ENCODE peak calls at places on chromosomes 16 and 17, in six cellular contexts. N, S, F, T, M and I are unnamed samples.

GRCh38 chr17:1060991-1061390 is 64.1 kb downstream of the TIMM22 start:
- DNase-seq in T (no peak), N (peak), M (no peak), S (peak), F (no peak), I (peak)

GRCh38 chr17:50715471-50715870 is 3.9 kb upstream of the LUC7L3 start:
- DNase-seq in S (no peak), F (no peak), T (no peak), M (no peak), N (no peak), I (no peak)

GRCh38 chr17:75679706-75680201 is 12.6 kb downstream of the SAP30BP start:
- DNase-seq in S (no peak), M (no peak), F (no peak), T (no peak), N (peak), I (peak)

GRCh38 chr17:44539664-44540063 is 17.6 kb upstream of the FZD2 start:
- DNase-seq in T (no peak), M (no peak), S (no peak), N (no peak), F (no peak), I (no peak)

GRCh38 chr16:57485916-57486857 is at the start of gene DOK4:
- DNase-seq in F (peak), S (peak), T (no peak), N (peak), M (no peak), I (peak)

GRCh38 chr16:57004387-57005250 is 15.3 kb downstream of the NLRC5 start:
- DNase-seq in M (no peak), T (peak), F (no peak), N (no peak), S (no peak), I (no peak)

GRCh38 chr17:46776298-46777005 is 42.0 kb downstream of the WNT3 start:
- DNase-seq in F (no peak), N (no peak), T (no peak), M (no peak), S (no peak), I (no peak)

GRCh38 chr16:75322706-75323105 is 71.3 kb upstream of the BCAR1 start:
- DNase-seq in S (no peak), F (no peak), T (no peak), N (no peak), M (no peak), I (peak)

GRCh38 chr17:61251939-61252865 is 147.4 kb upstream of the TBX2 start:
- DNase-seq in M (no peak), F (no peak), T (no peak), N (peak), S (peak), I (peak)

GRCh38 chr17:42554250-42555121 is 1.8 kb downstream of the HSD17B1 start:
- DNase-seq in T (peak), M (no peak), F (peak), S (peak), N (peak), I (peak)

GRCh38 chr16:66004706-66005105 is 361.8 kb upstream of the CDH5 start:
- DNase-seq in F (no peak), N (no peak), T (no peak), M (no peak), S (no peak), I (no peak)

GRCh38 chr16:83344014-83344413 is 463.8 kb upstream of the HSBP1 start:
- DNase-seq in T (no peak), F (no peak), S (no peak), N (peak), M (no peak), I (peak)

GRCh38 chr17:75097865-75098264 is 10.1 kb downstream of the SLC16A5 start:
- DNase-seq in N (no peak), F (no peak), M (no peak), S (no peak), T (no peak), I (no peak)

GRCh38 chr16:66902648-66903543 is 15.8 kb downstream of the CDH16 start:
- DNase-seq in S (no peak), F (no peak), N (no peak), T (no peak), M (no peak), I (no peak)

GRCh38 chr17:50064253-50064991 is 8.5 kb downstream of the ITGA3 start:
- DNase-seq in S (peak), T (no peak), F (peak), M (no peak), N (peak), I (peak)

GRCh38 chr17:45722161-45722560 is 62.0 kb upstream of the CRHR1 start:
- DNase-seq in S (peak), N (peak), M (no peak), F (peak), T (peak), I (no peak)

GRCh38 chr17:49494399-49494798 is 694 bp upstream of the NGFR start:
- DNase-seq in T (no peak), N (no peak), S (no peak), M (no peak), F (no peak), I (no peak)

GRCh38 chr17:63646492-63646815 is 24.2 kb downstream of the MAP3K3 start:
- DNase-seq in F (no peak), T (no peak), S (peak), N (no peak), M (peak), I (no peak)

GRCh38 chr17:9828296-9829059 is 2.8 kb downstream of the GLP2R start:
- DNase-seq in T (no peak), F (no peak), S (no peak), M (no peak), N (no peak), I (no peak)

GRCh38 chr17:62713096-62713870 is 85.8 kb downstream of the MRC2 start:
- DNase-seq in N (no peak), T (no peak), F (no peak), S (no peak), M (no peak), I (no peak)

DNA sequence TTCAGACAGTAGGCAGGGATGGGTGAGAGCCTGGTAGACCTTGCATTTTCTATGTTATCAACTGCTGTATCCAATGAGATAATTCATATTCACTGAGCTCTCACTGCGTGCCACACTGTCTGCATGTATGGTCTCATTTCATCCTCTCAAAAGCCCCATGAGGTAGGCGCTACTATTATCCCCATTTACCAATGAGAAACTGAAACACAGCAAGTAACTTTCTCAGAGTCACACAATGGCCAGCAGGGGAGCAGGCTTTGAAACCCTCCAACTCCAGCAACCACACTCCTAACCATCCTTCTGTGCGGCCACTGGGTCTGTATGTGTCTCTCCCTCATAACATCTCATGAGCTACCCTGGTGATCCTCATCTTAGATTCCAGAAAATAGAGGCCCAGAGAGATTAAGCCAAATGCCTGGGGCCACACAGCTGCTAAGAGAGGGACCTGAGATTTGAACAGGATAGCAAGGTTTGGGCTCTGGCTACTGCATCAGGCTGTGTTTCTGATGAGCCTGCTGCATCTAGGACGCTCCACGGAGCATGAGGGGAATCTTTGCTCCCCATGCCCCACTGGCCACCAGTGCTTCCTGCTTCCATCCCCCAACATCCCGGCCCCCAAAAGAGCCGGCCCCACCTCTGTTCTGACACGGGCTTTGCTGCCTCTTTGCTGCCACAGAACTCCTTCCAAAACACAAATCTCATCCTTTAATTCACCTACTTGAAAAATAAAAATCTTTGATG is 3.2 kb downstream of the CCR7 start:
- DNase-seq in M (peak), F (no peak), T (no peak), S (no peak), N (peak), I (no peak)
- TF ChIP-seq MYC in M (no peak), F (no peak), T (no peak), S (no peak), N (no peak), I (no peak)

DNA sequence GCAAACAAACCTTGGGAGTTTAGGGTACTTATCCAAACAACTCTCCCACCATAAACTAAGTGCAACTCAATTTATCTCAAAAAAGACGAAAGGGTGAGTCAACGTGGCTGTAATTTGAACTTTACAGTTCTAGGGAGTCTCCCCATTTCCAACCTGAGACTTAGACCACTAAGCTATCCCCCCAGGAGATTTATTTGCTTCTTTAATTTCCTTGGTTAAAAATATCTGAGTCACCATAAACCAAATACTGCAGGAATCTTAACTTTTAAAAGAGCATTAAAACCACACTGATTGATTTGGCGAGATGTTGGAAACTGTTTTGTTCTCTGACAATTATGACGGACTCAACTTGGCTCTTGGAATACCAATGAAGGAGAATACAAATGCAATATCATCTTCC is 299.3 kb upstream of the SOX9 start:
- DNase-seq in N (no peak), S (no peak), M (no peak), T (no peak), F (no peak), I (no peak)
- TF ChIP-seq MYC in N (no peak), S (no peak), M (no peak), T (no peak), F (no peak), I (no peak)

GRCh38 chr17:74055508-74056160 is 147.8 kb upstream of the RPL38 start:
- DNase-seq in F (no peak), S (no peak), T (no peak), N (no peak), M (no peak), I (no peak)

GRCh38 chr17:74061758-74062157 is 141.7 kb upstream of the RPL38 start:
- DNase-seq in F (no peak), T (no peak), M (no peak), N (no peak), S (no peak), I (no peak)

GRCh38 chr17:74054249-74054648 is 149.2 kb upstream of the RPL38 start:
- DNase-seq in T (no peak), M (no peak), N (no peak), F (no peak), S (no peak), I (no peak)

GRCh38 chr17:74063439-74063838 is 140.0 kb upstream of the RPL38 start:
- DNase-seq in S (no peak), T (no peak), N (no peak), F (no peak), M (no peak), I (no peak)

DNA sequence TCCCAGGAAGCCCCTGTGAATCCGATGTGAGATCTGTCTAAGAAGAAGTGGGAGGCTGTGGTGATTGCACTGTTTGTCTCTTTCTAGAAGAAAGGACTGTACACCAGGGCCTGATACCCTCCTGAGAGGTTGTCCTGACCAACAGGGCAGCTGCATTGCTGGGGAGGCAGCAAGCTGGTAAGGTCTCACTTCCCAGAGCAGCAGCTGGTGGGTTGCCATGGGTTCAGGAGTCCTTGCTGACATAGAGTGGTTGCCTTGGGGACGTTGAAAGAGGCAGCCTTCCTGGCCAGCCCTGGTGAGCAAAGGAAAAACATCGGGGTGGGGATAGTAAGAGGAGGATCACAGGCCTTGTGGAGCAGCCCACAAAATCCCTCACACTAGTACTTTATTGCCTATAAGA is 144.0 kb upstream of the RPL38 start:
- DNase-seq in M (no peak), N (no peak), F (no peak), T (no peak), S (no peak), I (no peak)
- TF ChIP-seq MYC in M (no peak), N (no peak), F (no peak), T (no peak), S (no peak), I (no peak)

GRCh38 chr16:69329369-69330285 is 761 bp downstream of the PDF start:
- DNase-seq in F (no peak), T (no peak), N (no peak), M (no peak), S (no peak), I (peak)
- TF ChIP-seq MYC in F (no peak), T (no peak), N (no peak), M (no peak), S (no peak), I (no peak)

GRCh38 chr17:2965621-2966275 is 97.7 kb downstream of the OR1D5 start:
- DNase-seq in T (no peak), N (peak), M (no peak), S (no peak), F (no peak), I (no peak)
- TF ChIP-seq MYC in T (no peak), N (no peak), M (no peak), S (no peak), F (no peak), I (no peak)

GRCh38 chr16:77898671-77899211 is 110.4 kb downstream of the VAT1L start:
- DNase-seq in M (no peak), F (no peak), S (no peak), T (no peak), N (no peak), I (no peak)

GRCh38 chr16:77897831-77898540 is 109.6 kb downstream of the VAT1L start:
- DNase-seq in S (no peak), T (no peak), N (no peak), M (no peak), F (no peak), I (no peak)

GRCh38 chr16:77894054-77894632 is 105.8 kb downstream of the VAT1L start:
- DNase-seq in T (no peak), N (no peak), S (no peak), F (no peak), M (no peak), I (no peak)

GRCh38 chr16:77897038-77897437 is 108.7 kb downstream of the VAT1L start:
- DNase-seq in F (no peak), N (no peak), M (no peak), S (peak), T (no peak), I (no peak)

DNA sequence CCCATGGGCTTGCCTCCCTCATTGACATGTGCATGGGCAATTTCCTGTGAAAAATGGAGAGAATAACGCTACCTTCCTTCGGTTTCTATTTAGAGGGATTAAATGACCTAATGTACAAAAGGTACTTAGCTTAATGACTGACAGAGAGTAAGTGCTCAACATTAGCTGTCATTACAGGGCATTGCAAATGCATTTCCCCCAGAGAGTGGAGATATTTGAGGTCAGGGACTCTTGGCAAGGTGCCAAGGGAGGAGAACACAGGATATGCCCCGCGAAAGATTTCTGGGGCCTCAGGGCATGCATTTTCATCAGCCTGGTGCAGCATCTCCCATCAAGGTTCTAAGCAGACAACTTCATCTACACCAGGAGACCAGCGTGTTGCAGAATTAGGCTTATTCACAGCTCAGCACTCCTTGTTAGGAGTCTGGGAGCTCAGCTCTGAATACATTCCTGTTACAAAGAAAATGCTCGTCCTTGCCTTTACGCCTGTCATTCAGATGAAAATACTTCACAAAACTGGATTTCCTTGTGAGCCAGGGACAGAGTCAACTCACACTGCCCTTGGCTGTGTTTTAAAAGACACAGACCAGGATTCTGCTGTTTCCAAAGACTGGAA is 108.1 kb downstream of the VAT1L start:
- DNase-seq in N (no peak), T (no peak), F (no peak), S (peak), M (no peak), I (no peak)
- TF ChIP-seq MYC in N (no peak), T (no peak), F (no peak), S (no peak), M (no peak), I (no peak)

GRCh38 chr17:78351449-78352006 is 8.3 kb downstream of the SOCS3 start:
- DNase-seq in S (no peak), T (peak), F (no peak), N (peak), M (no peak), I (no peak)
- TF ChIP-seq MYC in S (no peak), T (no peak), F (no peak), N (no peak), M (no peak), I (no peak)

GRCh38 chr17:58315281-58315711 is 13.3 kb downstream of the TSPOAP1 start:
- DNase-seq in M (no peak), T (no peak), N (no peak), S (no peak), F (no peak), I (no peak)
- TF ChIP-seq MYC in M (no peak), T (no peak), N (no peak), S (no peak), F (no peak), I (no peak)

DNA sequence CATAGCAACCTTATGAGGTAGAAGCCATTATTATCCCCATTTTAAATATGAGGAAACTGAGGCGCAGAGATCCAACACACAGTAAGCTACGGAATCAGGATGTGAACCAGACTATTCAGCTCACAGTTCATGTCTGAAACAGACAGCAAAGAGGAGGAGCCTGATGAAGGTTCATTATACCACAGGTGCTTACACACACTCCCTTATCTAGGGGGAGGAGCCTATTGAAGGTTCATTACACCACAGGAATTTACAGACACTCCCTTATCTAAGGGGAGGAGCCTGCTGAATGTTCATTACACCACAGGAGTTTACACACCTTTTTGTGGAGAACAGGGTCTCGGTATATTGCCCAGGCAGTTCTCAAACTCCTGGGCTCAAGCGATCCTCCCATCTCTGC is 21.9 kb downstream of the C16orf95 start:
- DNase-seq in N (peak), T (peak), M (no peak), S (peak), F (peak), I (no peak)
- TF ChIP-seq MYC in N (no peak), T (no peak), M (no peak), S (no peak), F (no peak), I (no peak)